ENCODE peak calls at places on chromosome 21, in nine cellular contexts. L is HS-5, R is fibroblast of mammary gland, B is Ammon's horn, E is NCI-H748 treated with DMSO at 0.1 percent for 48 hours, Q is pancreas, T is NCI-H1930, O is RPMI7951, K is sciatic nerve. J is an unnamed sample.

GRCh38 chr21:37821791-37822450 is 94.3 kb downstream of the KCNJ6 start:
- DNase-seq in L (no peak), R (no peak), B (no peak), E (no peak), Q (no peak), T (no peak), O (no peak), K (no peak), J (no peak)

GRCh38 chr21:43343095-43343991 is 83.6 kb downstream of the SIK1 start:
- DNase-seq in L (no peak), R (no peak), B (no peak), E (peak), Q (peak), T (no peak), O (no peak), K (no peak), J (no peak)

GRCh38 chr21:34534522-34534921 is 22.5 kb upstream of the KCNE1 start:
- DNase-seq in L (no peak), R (peak), B (peak), E (no peak), Q (no peak), T (no peak), O (peak), K (no peak), J (no peak)

GRCh38 chr21:42460391-42461184 is 35.4 kb downstream of the RSPH1 start:
- DNase-seq in L (no peak), R (no peak), B (no peak), E (peak), Q (no peak), T (no peak), O (peak), K (peak), J (no peak)

GRCh38 chr21:25887646-25888321 is 153.0 kb downstream of the GABPA start:
- DNase-seq in L (no peak), R (no peak), B (no peak), E (no peak), Q (no peak), T (no peak), O (no peak), K (no peak), J (no peak)

GRCh38 chr21:25080706-25081495 is 526.4 kb downstream of the MRPL39 start:
- DNase-seq in L (no peak), R (peak), B (no peak), E (no peak), Q (no peak), T (no peak), O (peak), K (no peak), J (no peak)

GRCh38 chr21:38350681-38351080 is 93.9 kb downstream of the KCNJ15 start:
- DNase-seq in L (no peak), R (no peak), B (no peak), E (no peak), Q (no peak), T (no peak), O (peak), K (no peak), J (no peak)

GRCh38 chr21:46264046-46264689 is 21.2 kb downstream of the MCM3AP start:
- DNase-seq in L (no peak), R (no peak), B (no peak), E (no peak), Q (no peak), T (no peak), O (no peak), K (no peak), J (no peak)

GRCh38 chr21:31732891-31733520 is 1.1 kb upstream of the SCAF4 start:
- DNase-seq in L (no peak), R (peak), B (no peak), E (no peak), Q (peak), T (no peak), O (peak), K (no peak), J (no peak)

GRCh38 chr21:44926364-44927101 is 5.8 kb upstream of the ITGB2 start:
- DNase-seq in L (no peak), R (peak), B (no peak), E (no peak), Q (no peak), T (no peak), O (no peak), K (no peak), J (peak)

GRCh38 chr21:38852278-38852677 is 46.5 kb downstream of the ETS2 start:
- DNase-seq in L (no peak), R (no peak), B (no peak), E (no peak), Q (no peak), T (no peak), O (no peak), K (no peak), J (peak)

GRCh38 chr21:21383126-21383525 is 384.9 kb downstream of the NCAM2 start:
- DNase-seq in L (no peak), R (peak), B (no peak), E (no peak), Q (no peak), T (no peak), O (peak), K (no peak), J (peak)

GRCh38 chr21:45539046-45539795 is 3.0 kb downstream of the SLC19A1 start:
- DNase-seq in L (no peak), R (no peak), B (no peak), E (no peak), Q (peak), T (no peak), O (no peak), K (peak), J (no peak)

GRCh38 chr21:17257784-17258183 is 255.1 kb upstream of the CXADR start:
- DNase-seq in L (no peak), R (peak), B (no peak), E (no peak), Q (no peak), T (no peak), O (no peak), K (no peak), J (peak)

GRCh38 chr21:36708512-36709029 is 9.7 kb downstream of the SIM2 start:
- DNase-seq in L (no peak), R (no peak), B (no peak), E (no peak), Q (no peak), T (no peak), O (no peak), K (no peak), J (no peak)

GRCh38 chr21:32565856-32566465 is 19.4 kb downstream of the TCP10L start:
- DNase-seq in L (no peak), R (peak), B (no peak), E (no peak), Q (no peak), T (no peak), O (no peak), K (no peak), J (no peak)

GRCh38 chr21:41133896-41134522 is 34.0 kb upstream of the BACE2 start:
- DNase-seq in L (no peak), R (peak), B (peak), E (peak), Q (no peak), T (peak), O (peak), K (no peak), J (peak)

GRCh38 chr21:36330904-36331303 is 10.9 kb downstream of the MORC3 start:
- DNase-seq in L (no peak), R (peak), B (peak), E (no peak), Q (no peak), T (peak), O (peak), K (no peak), J (peak)

GRCh38 chr21:39263372-39263771 is 50.1 kb downstream of the BRWD1 start:
- DNase-seq in L (peak), R (peak), B (no peak), E (no peak), Q (no peak), T (no peak), O (no peak), K (no peak), J (peak)

GRCh38 chr21:21682172-21682571 is 684.0 kb downstream of the NCAM2 start:
- DNase-seq in L (peak), R (peak), B (no peak), E (no peak), Q (no peak), T (no peak), O (peak), K (no peak), J (peak)

GRCh38 chr21:42258885-42259407 is 40.0 kb downstream of the ABCG1 start:
- DNase-seq in L (no peak), R (no peak), B (peak), E (no peak), Q (peak), T (no peak), O (no peak), K (no peak), J (no peak)

GRCh38 chr21:15061284-15061683 is 3.5 kb downstream of the NRIP1 start:
- DNase-seq in L (no peak), R (no peak), B (no peak), E (no peak), Q (no peak), T (no peak), O (no peak), K (no peak), J (no peak)

GRCh38 chr21:28712396-28712795 is 280.3 kb downstream of the LTN1 start:
- DNase-seq in L (no peak), R (peak), B (no peak), E (no peak), Q (no peak), T (no peak), O (no peak), K (no peak), J (no peak)

GRCh38 chr21:43330306-43330881 is 96.5 kb downstream of the SIK1 start:
- DNase-seq in L (no peak), R (no peak), B (no peak), E (no peak), Q (no peak), T (no peak), O (no peak), K (no peak), J (no peak)

GRCh38 chr21:39066829-39067785 is 116.1 kb downstream of the PSMG1 start:
- DNase-seq in L (no peak), R (no peak), B (no peak), E (no peak), Q (no peak), T (no peak), O (no peak), K (no peak), J (no peak)

GRCh38 chr21:29481641-29482040 is 182.9 kb downstream of the BACH1 start:
- DNase-seq in L (no peak), R (peak), B (no peak), E (no peak), Q (no peak), T (no peak), O (no peak), K (no peak), J (no peak)

GRCh38 chr21:27840273-27840672 is 873.4 kb upstream of the ADAMTS5 start:
- DNase-seq in L (no peak), R (no peak), B (no peak), E (no peak), Q (no peak), T (no peak), O (no peak), K (no peak), J (no peak)

GRCh38 chr21:18803624-18804023 is 400.0 kb upstream of the TMPRSS15 start:
- DNase-seq in L (no peak), R (no peak), B (no peak), E (no peak), Q (no peak), T (no peak), O (no peak), K (no peak), J (no peak)

J was measured in MCF 10A.